ENCODE peak calls at places on chromosomes 12 and 14, in five cellular contexts. One of them, this sample, is unnamed.
A peak's percentile ranks its signal among the peaks of the same experiment; 100 is the strongest.

GRCh38 chr14:24381363-24382102 is 13.5 kb downstream of the NFATC4 start:
- DNase-seq in endothelial cell: no peak
- DNase-seq in suprapubic skin: no peak
- DNase-seq in upper lobe of left lung: no peak
- DNase-seq in brain microvascular endothelial cell: no peak
- DNase-seq in this sample: no peak

GRCh38 chr12:4862809-4863208 is 46.9 kb upstream of the KCNA1 start:
- DNase-seq in endothelial cell: no peak
- DNase-seq in suprapubic skin: no peak
- DNase-seq in upper lobe of left lung: no peak
- DNase-seq in brain microvascular endothelial cell: no peak
- DNase-seq in this sample: no peak

GRCh38 chr12:25051171-25051570 is 102.3 kb upstream of the BCAT1 start:
- DNase-seq in endothelial cell: no peak
- DNase-seq in suprapubic skin: no peak
- DNase-seq in upper lobe of left lung: no peak
- DNase-seq in brain microvascular endothelial cell: no peak
- DNase-seq in this sample: no peak

GRCh38 chr12:108313609-108314331 is 25.3 kb downstream of the CMKLR1 start:
- DNase-seq in endothelial cell: peak; percentile 34
- DNase-seq in suprapubic skin: no peak
- DNase-seq in upper lobe of left lung: peak; percentile 59
- DNase-seq in brain microvascular endothelial cell: no peak
- DNase-seq in this sample: no peak

GRCh38 chr14:24895622-24896021 is 154.3 kb downstream of the STXBP6 start:
- DNase-seq in endothelial cell: no peak
- DNase-seq in suprapubic skin: no peak
- DNase-seq in upper lobe of left lung: no peak
- DNase-seq in brain microvascular endothelial cell: no peak
- DNase-seq in this sample: no peak

GRCh38 chr12:75982974-75983660 is 48.5 kb downstream of the PHLDA1 start:
- DNase-seq in endothelial cell: no peak
- DNase-seq in suprapubic skin: no peak
- DNase-seq in upper lobe of left lung: no peak
- DNase-seq in brain microvascular endothelial cell: no peak
- DNase-seq in this sample: no peak

GRCh38 chr14:39452680-39453079 is 20.4 kb upstream of the FBXO33 start:
- DNase-seq in endothelial cell: no peak
- DNase-seq in suprapubic skin: no peak
- DNase-seq in upper lobe of left lung: no peak
- DNase-seq in brain microvascular endothelial cell: no peak
- DNase-seq in this sample: no peak

GRCh38 chr14:105375635-105376057 is 22.7 kb upstream of the TEX22 start:
- DNase-seq in endothelial cell: no peak
- DNase-seq in suprapubic skin: no peak
- DNase-seq in upper lobe of left lung: no peak
- DNase-seq in brain microvascular endothelial cell: peak; percentile 18
- DNase-seq in this sample: no peak

GRCh38 chr14:31263485-31264133 is 56.0 kb upstream of the HECTD1 start:
- DNase-seq in endothelial cell: no peak
- DNase-seq in suprapubic skin: peak; percentile 80
- DNase-seq in upper lobe of left lung: peak; percentile 75
- DNase-seq in brain microvascular endothelial cell: peak; percentile 99
- DNase-seq in this sample: no peak

GRCh38 chr12:64088431-64089349 is 133.4 kb downstream of the KICS2 start:
- DNase-seq in endothelial cell: peak; percentile 27
- DNase-seq in suprapubic skin: peak; percentile 80
- DNase-seq in upper lobe of left lung: peak; percentile 79
- DNase-seq in brain microvascular endothelial cell: peak; percentile 98
- DNase-seq in this sample: no peak

GRCh38 chr12:38669530-38669929 is 235.9 kb downstream of the CPNE8 start:
- DNase-seq in endothelial cell: no peak
- DNase-seq in suprapubic skin: no peak
- DNase-seq in upper lobe of left lung: no peak
- DNase-seq in brain microvascular endothelial cell: no peak
- DNase-seq in this sample: no peak

GRCh38 chr12:25550186-25550585 is 2.9 kb downstream of the LMNTD1 start:
- DNase-seq in endothelial cell: no peak
- DNase-seq in suprapubic skin: no peak
- DNase-seq in upper lobe of left lung: no peak
- DNase-seq in brain microvascular endothelial cell: peak; percentile 50
- DNase-seq in this sample: no peak

GRCh38 chr14:81625343-81625742 is 91.7 kb upstream of the SEL1L start:
- DNase-seq in endothelial cell: no peak
- DNase-seq in suprapubic skin: no peak
- DNase-seq in upper lobe of left lung: no peak
- DNase-seq in brain microvascular endothelial cell: no peak
- DNase-seq in this sample: no peak

GRCh38 chr12:45324391-45324790 is 108.5 kb downstream of the ANO6 start:
- DNase-seq in endothelial cell: no peak
- DNase-seq in suprapubic skin: no peak
- DNase-seq in upper lobe of left lung: no peak
- DNase-seq in brain microvascular endothelial cell: peak; percentile 18
- DNase-seq in this sample: no peak

GRCh38 chr14:68397371-68397779 is 395.5 kb downstream of the ZFP36L1 start:
- DNase-seq in endothelial cell: no peak
- DNase-seq in suprapubic skin: peak; percentile 81
- DNase-seq in upper lobe of left lung: peak; percentile 94
- DNase-seq in brain microvascular endothelial cell: no peak
- DNase-seq in this sample: no peak

GRCh38 chr14:93369393-93370266 is 22.6 kb downstream of the COX8C start:
- DNase-seq in endothelial cell: no peak
- DNase-seq in suprapubic skin: no peak
- DNase-seq in upper lobe of left lung: no peak
- DNase-seq in brain microvascular endothelial cell: no peak
- DNase-seq in this sample: no peak

GRCh38 chr14:91755560-91755959 is 23.7 kb upstream of the CATSPERB start:
- DNase-seq in endothelial cell: no peak
- DNase-seq in suprapubic skin: no peak
- DNase-seq in upper lobe of left lung: no peak
- DNase-seq in brain microvascular endothelial cell: no peak
- DNase-seq in this sample: no peak

GRCh38 chr14:48943913-48944312 is 642.3 kb downstream of the RPS29 start:
- DNase-seq in endothelial cell: no peak
- DNase-seq in suprapubic skin: no peak
- DNase-seq in upper lobe of left lung: no peak
- DNase-seq in brain microvascular endothelial cell: no peak
- DNase-seq in this sample: no peak

GRCh38 chr14:94646066-94646465 is 33.9 kb downstream of the SERPINA3 start:
- DNase-seq in endothelial cell: no peak
- DNase-seq in suprapubic skin: no peak
- DNase-seq in upper lobe of left lung: no peak
- DNase-seq in brain microvascular endothelial cell: no peak
- DNase-seq in this sample: no peak
- TF ChIP-seq CTCF in endothelial cell: no peak
- TF ChIP-seq CTCF in suprapubic skin: no peak
- TF ChIP-seq CTCF in upper lobe of left lung: no peak
- TF ChIP-seq CTCF in brain microvascular endothelial cell: no peak
- TF ChIP-seq CTCF in this sample: no peak

GRCh38 chr12:19757317-19757877 is 318.1 kb downstream of the AEBP2 start:
- DNase-seq in endothelial cell: no peak
- DNase-seq in suprapubic skin: no peak
- DNase-seq in upper lobe of left lung: no peak
- DNase-seq in brain microvascular endothelial cell: no peak
- DNase-seq in this sample: no peak
- TF ChIP-seq CTCF in endothelial cell: no peak
- TF ChIP-seq CTCF in suprapubic skin: peak; percentile 44
- TF ChIP-seq CTCF in upper lobe of left lung: no peak
- TF ChIP-seq CTCF in brain microvascular endothelial cell: peak; percentile 61
- TF ChIP-seq CTCF in this sample: peak; percentile 82

DNA sequence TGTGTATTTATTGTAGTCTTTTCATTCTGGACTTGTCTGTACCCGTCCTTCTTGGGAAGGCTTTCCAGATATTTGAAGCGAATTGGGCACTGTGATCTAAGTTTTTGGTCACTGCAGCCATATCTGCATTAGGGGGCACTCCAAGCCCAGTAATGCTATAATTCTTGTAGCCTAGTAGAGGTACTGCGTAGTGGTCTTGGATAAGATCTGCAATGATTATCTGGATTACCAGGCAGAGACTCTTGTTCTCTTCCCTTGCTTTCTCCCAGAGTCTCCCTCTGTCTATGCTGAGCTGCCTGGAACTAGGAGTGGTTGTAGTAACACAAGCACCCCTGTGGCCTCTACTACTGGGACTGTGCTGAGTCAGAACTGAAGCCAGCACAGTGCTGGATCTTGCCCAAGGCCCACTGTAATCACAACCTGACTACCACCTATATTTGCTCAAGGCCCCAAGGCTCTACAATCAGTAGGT is 30.0 kb downstream of the SLC38A2 start:
- DNase-seq in endothelial cell: peak; percentile 18
- DNase-seq in suprapubic skin: no peak
- DNase-seq in upper lobe of left lung: no peak
- DNase-seq in brain microvascular endothelial cell: peak; percentile 36
- DNase-seq in this sample: no peak
- TF ChIP-seq CTCF in endothelial cell: no peak
- TF ChIP-seq CTCF in suprapubic skin: no peak
- TF ChIP-seq CTCF in upper lobe of left lung: peak; percentile 51
- TF ChIP-seq CTCF in brain microvascular endothelial cell: peak; percentile 55
- TF ChIP-seq CTCF in this sample: peak; percentile 60

GRCh38 chr12:30985814-30986452 is 59.4 kb downstream of the TSPAN11 start:
- DNase-seq in endothelial cell: peak; percentile 79
- DNase-seq in suprapubic skin: no peak
- DNase-seq in upper lobe of left lung: peak; percentile 40
- DNase-seq in brain microvascular endothelial cell: peak; percentile 50
- DNase-seq in this sample: peak; percentile 75
- TF ChIP-seq CTCF in endothelial cell: peak; percentile 68
- TF ChIP-seq CTCF in suprapubic skin: peak; percentile 74
- TF ChIP-seq CTCF in upper lobe of left lung: peak; percentile 50
- TF ChIP-seq CTCF in brain microvascular endothelial cell: peak; percentile 96
- TF ChIP-seq CTCF in this sample: peak; percentile 90

GRCh38 chr14:69812725-69813124 is 15.7 kb upstream of the SLC10A1 start:
- DNase-seq in endothelial cell: no peak
- DNase-seq in suprapubic skin: no peak
- DNase-seq in upper lobe of left lung: no peak
- DNase-seq in brain microvascular endothelial cell: no peak
- DNase-seq in this sample: no peak
- TF ChIP-seq CTCF in endothelial cell: no peak
- TF ChIP-seq CTCF in suprapubic skin: no peak
- TF ChIP-seq CTCF in upper lobe of left lung: no peak
- TF ChIP-seq CTCF in brain microvascular endothelial cell: no peak
- TF ChIP-seq CTCF in this sample: no peak